ENCODE peak calls at places on chromosomes 4 and X, in ten cellular contexts. W is Jurkat, Clone E6-1; Q is GM23338; A is left lung; O is activated T-helper 1 cell treated with Interleukin-2 at 50 U/mL for 16 hours; C is A172; N is OCI-LY7; H is skeletal muscle cell; M is stimulated activated CD4-positive, alpha-beta T cell treated with anti-CD3 and anti-CD28 coated beads, Interleukin-1b, Interleukin-23, amount 100 ng/mL, for 4 hours; Z is MM.1S. Y is an unnamed sample.

GRCh38 chr4:38687571-38688011 is 23.6 kb downstream of the KLF3 start:
- DNase-seq in W (no peak), Q (no peak), A (no peak), O (no peak), C (no peak), N (no peak), H (no peak), M (no peak), Z (no peak), Y (no peak)

GRCh38 chrX:99301990-99302389 is 1108.1 kb downstream of the PCDH19 start:
- DNase-seq in W (peak; percentile 25), Q (peak; percentile 49), A (no peak), O (no peak), C (peak; percentile 0), N (peak; percentile 7), H (no peak), M (no peak), Z (peak; percentile 28), Y (no peak)

GRCh38 chrX:49272426-49272825 is 2.8 kb downstream of the PPP1R3F start:
- DNase-seq in W (no peak), Q (no peak), A (no peak), O (no peak), C (no peak), N (peak; percentile 12), H (no peak), M (no peak), Z (no peak), Y (peak; percentile 9)

GRCh38 chr4:110287130-110287529 is 88.7 kb upstream of the ELOVL6 start:
- DNase-seq in W (no peak), Q (no peak), A (no peak), O (no peak), C (peak; percentile 65), N (no peak), H (peak; percentile 68), M (no peak), Z (peak; percentile 83), Y (no peak)

GRCh38 chr4:7464259-7464655 is 29.5 kb upstream of the PSAPL1 start:
- DNase-seq in W (no peak), Q (no peak), A (peak; percentile 51), O (no peak), C (no peak), N (no peak), H (no peak), M (no peak), Z (no peak), Y (no peak)

GRCh38 chrX:13340182-13340791 is 20.4 kb upstream of the ATXN3L start:
- DNase-seq in W (no peak), Q (no peak), A (no peak), O (no peak), C (no peak), N (no peak), H (no peak), M (no peak), Z (no peak), Y (no peak)

GRCh38 chr4:188145626-188146025 is 6.4 kb downstream of the TRIML1 start:
- DNase-seq in W (no peak), Q (no peak), A (no peak), O (no peak), C (no peak), N (no peak), H (no peak), M (no peak), Z (no peak), Y (no peak)

GRCh38 chr4:1126506-1126905 is 13.1 kb upstream of the RNF212 start:
- DNase-seq in W (no peak), Q (no peak), A (no peak), O (no peak), C (no peak), N (no peak), H (no peak), M (no peak), Z (no peak), Y (no peak)

GRCh38 chr4:152451496-152451895 is 84.4 kb downstream of the FBXW7 start:
- DNase-seq in W (no peak), Q (no peak), A (no peak), O (no peak), C (no peak), N (no peak), H (no peak), M (no peak), Z (no peak), Y (no peak)

GRCh38 chrX:136047001-136047642 is 61.9 kb downstream of the SLC9A6 start:
- DNase-seq in W (no peak), Q (no peak), A (no peak), O (no peak), C (no peak), N (no peak), H (no peak), M (no peak), Z (no peak), Y (no peak)

Y was measured in aorta.